ENCODE peak calls at places on chromosomes 4 and X, in six cellular contexts. A is body of pancreas, Q is left ventricle myocardium inferior, O is epithelial cell of esophagus, P is RWPE1, M is progenitor cell of endocrine pancreas. L is an unnamed sample.
A peak's percentile ranks its signal among the peaks of the same experiment; 100 is the strongest.

GRCh38 chr4:41050840-41051775 is 163.2 kb downstream of the APBB2 start:
- DNase-seq in A (no peak), Q (peak; percentile 31), O (no peak), P (no peak), M (no peak), L (no peak)

GRCh38 chr4:83552924-83553323 is 17.0 kb downstream of the GPAT3 start:
- DNase-seq in A (no peak), Q (no peak), O (peak; percentile 40), P (no peak), M (no peak), L (no peak)

GRCh38 chr4:113758361-113758760 is 3.2 kb downstream of the CAMK2D start:
- DNase-seq in A (no peak), Q (no peak), O (no peak), P (no peak), M (no peak), L (no peak)

GRCh38 chr4:99934891-99935290 is 11.5 kb downstream of the DNAJB14 start:
- DNase-seq in A (no peak), Q (no peak), O (no peak), P (no peak), M (no peak), L (no peak)

GRCh38 chr4:87069037-87069742 is 134.4 kb downstream of the AFF1 start:
- DNase-seq in A (no peak), Q (no peak), O (no peak), P (no peak), M (no peak), L (no peak)

GRCh38 chr4:186566068-186566467 is 10.7 kb upstream of the MTNR1A start:
- DNase-seq in A (no peak), Q (no peak), O (peak; percentile 33), P (no peak), M (no peak), L (no peak)

GRCh38 chr4:153468587-153468986 is 2.4 kb downstream of the TMEM131L start:
- DNase-seq in A (no peak), Q (no peak), O (no peak), P (no peak), M (no peak), L (no peak)

GRCh38 chr4:152970102-152970820 is 34.1 kb downstream of the FHDC1 start:
- DNase-seq in A (no peak), Q (no peak), O (peak; percentile 93), P (peak; percentile 90), M (no peak), L (no peak)

GRCh38 chr4:57020467-57021101 is 41.9 kb downstream of the POLR2B start:
- DNase-seq in A (no peak), Q (no peak), O (peak; percentile 86), P (peak; percentile 83), M (no peak), L (no peak)

GRCh38 chr4:115121351-115122043 is 8.1 kb upstream of the NDST4 start:
- DNase-seq in A (no peak), Q (no peak), O (no peak), P (no peak), M (no peak), L (no peak)

GRCh38 chr4:94577136-94577535 is 125.4 kb downstream of the PDLIM5 start:
- DNase-seq in A (peak; percentile 41), Q (peak; percentile 26), O (no peak), P (no peak), M (no peak), L (peak; percentile 23)

GRCh38 chr4:3466691-3467600 is 3.8 kb downstream of the DOK7 start:
- DNase-seq in A (no peak), Q (peak; percentile 30), O (no peak), P (no peak), M (no peak), L (peak; percentile 10)

GRCh38 chr4:113553082-113553481 is 208.5 kb downstream of the CAMK2D start:
- DNase-seq in A (no peak), Q (no peak), O (peak; percentile 77), P (no peak), M (no peak), L (no peak)

GRCh38 chrX:10529344-10529743 is 91.0 kb downstream of the MID1 start:
- DNase-seq in A (no peak), Q (no peak), O (peak; percentile 29), P (no peak), M (no peak), L (no peak)

GRCh38 chr4:772118-772517 is 53.8 kb downstream of the CPLX1 start:
- DNase-seq in A (no peak), Q (no peak), O (no peak), P (no peak), M (no peak), L (no peak)

GRCh38 chr4:147039991-147040575 is 94.4 kb upstream of the TTC29 start:
- DNase-seq in A (no peak), Q (no peak), O (no peak), P (no peak), M (no peak), L (no peak)

GRCh38 chrX:108090474-108091265 is 672 bp downstream of the PSMD10 start:
- DNase-seq in A (no peak), Q (no peak), O (peak; percentile 33), P (no peak), M (no peak), L (no peak)

GRCh38 chr4:165874799-165875371 is 1.8 kb downstream of the TLL1 start:
- DNase-seq in A (peak; percentile 33), Q (peak; percentile 19), O (peak; percentile 41), P (peak; percentile 17), M (peak; percentile 18), L (peak; percentile 60)

DNA sequence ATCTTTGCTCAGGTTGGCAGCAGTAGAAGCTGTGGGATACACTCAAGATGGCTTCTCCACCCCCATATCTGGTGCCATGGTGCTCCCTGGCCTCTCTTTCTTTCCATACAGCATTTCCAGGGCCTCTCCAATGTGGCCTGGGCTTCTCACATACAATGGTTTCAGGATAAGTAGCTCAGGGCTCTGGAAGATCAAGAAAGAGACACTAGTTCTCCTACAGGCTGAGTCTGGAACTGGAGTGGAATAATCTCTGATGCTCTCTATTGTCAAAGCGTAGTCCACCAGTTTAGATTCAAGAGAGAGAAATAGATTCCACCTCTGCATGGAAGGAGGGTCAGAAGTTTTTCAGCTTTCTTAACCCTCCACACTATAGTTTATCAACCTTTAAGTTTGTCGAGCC is 138.2 kb upstream of the AADAT start:
- DNase-seq in A (no peak), Q (no peak), O (no peak), P (no peak), M (no peak), L (no peak)
- TF ChIP-seq CTCF in A (no peak), Q (no peak), O (peak; percentile 16), P (no peak), M (peak; percentile 14), L (no peak)

GRCh38 chrX:131778269-131779218 is 234.7 kb downstream of the OR13H1 start:
- DNase-seq in A (peak; percentile 83), Q (no peak), O (no peak), P (no peak), M (no peak), L (no peak)
- TF ChIP-seq CTCF in A (no peak), Q (no peak), O (no peak), P (no peak), M (no peak), L (no peak)

GRCh38 chr4:163591614-163592020 is 97.1 kb downstream of the TMA16 start:
- DNase-seq in A (no peak), Q (no peak), O (no peak), P (no peak), M (no peak), L (no peak)
- TF ChIP-seq CTCF in A (no peak), Q (no peak), O (no peak), P (no peak), M (no peak), L (no peak)

GRCh38 chrX:40465735-40466551 is 114.8 kb upstream of the ATP6AP2 start:
- DNase-seq in A (no peak), Q (no peak), O (no peak), P (no peak), M (no peak), L (peak; percentile 10)

GRCh38 chrX:40471965-40472648 is 108.7 kb upstream of the ATP6AP2 start:
- DNase-seq in A (peak; percentile 48), Q (no peak), O (peak; percentile 41), P (peak; percentile 50), M (no peak), L (peak; percentile 21)

GRCh38 chrX:40470830-40471429 is 109.8 kb upstream of the ATP6AP2 start:
- DNase-seq in A (no peak), Q (no peak), O (no peak), P (peak; percentile 13), M (no peak), L (no peak)

GRCh38 chrX:40469316-40469715 is 111.5 kb upstream of the ATP6AP2 start:
- DNase-seq in A (no peak), Q (no peak), O (peak; percentile 41), P (no peak), M (no peak), L (no peak)

DNA sequence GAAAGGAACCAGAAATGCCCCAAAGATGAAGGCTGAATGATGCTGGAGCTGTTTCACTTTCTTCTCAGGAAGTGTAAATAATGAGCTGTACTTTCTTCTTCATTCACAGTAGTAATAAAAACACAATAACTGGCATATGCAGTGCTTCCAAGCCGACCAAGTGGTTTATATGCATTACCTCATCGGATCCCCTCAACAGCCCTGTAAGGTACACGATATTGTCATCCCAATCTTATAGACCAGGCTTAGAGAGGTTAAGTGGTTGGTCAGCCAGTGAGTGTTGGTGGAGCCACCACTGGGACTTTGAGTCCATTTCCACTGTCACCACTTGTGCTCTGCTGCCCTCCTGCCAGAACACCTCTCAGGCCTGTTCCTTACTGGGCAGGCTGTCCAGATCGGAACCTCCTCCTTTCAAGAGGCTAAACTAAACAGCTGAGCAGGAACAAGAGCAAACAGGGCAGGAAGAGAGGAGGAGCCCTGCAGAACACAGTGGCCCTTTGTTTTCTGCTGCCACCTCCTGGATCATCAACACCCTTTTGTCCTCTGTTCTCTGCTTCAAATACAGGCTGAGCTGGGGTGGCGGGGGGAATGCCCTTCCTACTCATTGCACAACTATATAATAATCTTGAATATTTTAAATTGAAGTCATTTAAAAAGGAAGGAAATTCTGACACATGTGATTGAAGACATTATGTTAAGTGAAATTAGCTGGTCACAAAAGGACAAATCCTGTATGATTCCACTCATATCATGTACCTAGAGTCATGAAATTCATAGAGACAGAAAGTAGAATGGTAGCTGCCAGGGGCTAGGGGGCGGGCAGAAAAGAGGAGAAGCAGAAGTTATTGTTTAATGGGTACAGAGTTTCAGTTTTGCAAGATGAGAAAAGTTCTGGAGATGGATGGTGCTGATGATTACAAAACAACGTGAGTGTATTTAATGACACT is 112.5 kb upstream of the ATP6AP2 start:
- DNase-seq in A (peak; percentile 64), Q (peak; percentile 24), O (peak; percentile 42), P (no peak), M (no peak), L (peak; percentile 10)
- TF ChIP-seq CTCF in A (peak; percentile 37), Q (peak; percentile 50), O (peak; percentile 43), P (peak; percentile 22), M (peak; percentile 29), L (peak; percentile 9)

GRCh38 chrX:152817082-152817744 is 13.3 kb downstream of the CETN2 start:
- DNase-seq in A (peak; percentile 28), Q (no peak), O (peak; percentile 47), P (peak; percentile 45), M (no peak), L (peak; percentile 24)
- TF ChIP-seq CTCF in A (peak; percentile 21), Q (peak; percentile 53), O (peak; percentile 55), P (peak; percentile 31), M (peak; percentile 55), L (peak; percentile 34)